ENCODE peak calls at places on chromosomes 11 and 22, in eight cellular contexts. Y is NB4; R is Ammon's horn; I is aorta; S is stimulated activated naive B cell treated with anti-CD40 and anti-IgM and Interleukin-4, amounts not matched to agents 10 μg/mL and 1 μg/mL and 100 μg/mL, for 72 hours; W is PC-9; J is activated naive CD8-positive, alpha-beta T cell treated with anti-CD3 and anti-CD28 coated beads, Interleukin-2, amount 50 U/mL, for 24 hours; Z is head of caudate nucleus. G is an unnamed sample.

GRCh38 chr11:62923634-62924411 is 2.7 kb upstream of the CHRM1 start:
- DNase-seq in Y (no peak), R (peak; percentile 64), I (no peak), S (no peak), W (peak; percentile 54), J (peak; percentile 28), Z (peak; percentile 75), G (no peak)

GRCh38 chr11:43708776-43709175 is 28.2 kb downstream of the HSD17B12 start:
- DNase-seq in Y (no peak), R (no peak), I (no peak), S (no peak), W (no peak), J (no peak), Z (no peak), G (no peak)

GRCh38 chr11:116787786-116788486 is at the start of gene ZPR1:
- DNase-seq in Y (peak; percentile 77), R (peak; percentile 87), I (peak; percentile 91), S (peak; percentile 72), W (peak; percentile 69), J (peak; percentile 89), Z (peak; percentile 88), G (no peak)

GRCh38 chr11:12130180-12130980 is 20.0 kb downstream of the MICAL2 start:
- DNase-seq in Y (no peak), R (no peak), I (no peak), S (no peak), W (no peak), J (no peak), Z (no peak), G (no peak)

GRCh38 chr22:32158712-32159533 is at the start of gene C22orf42:
- DNase-seq in Y (no peak), R (no peak), I (no peak), S (no peak), W (no peak), J (no peak), Z (no peak), G (no peak)

GRCh38 chr22:21972293-21972779 is 10.3 kb downstream of the TOP3B start:
- DNase-seq in Y (peak; percentile 49), R (peak; percentile 38), I (no peak), S (peak; percentile 37), W (no peak), J (peak; percentile 67), Z (peak; percentile 70), G (no peak)

GRCh38 chr22:32991353-32992115 is 66.6 kb downstream of the SYN3 start:
- DNase-seq in Y (no peak), R (no peak), I (no peak), S (no peak), W (peak; percentile 78), J (no peak), Z (no peak), G (peak; percentile 90)

GRCh38 chr11:69834251-69834650 is 15.0 kb upstream of the FGF3 start:
- DNase-seq in Y (no peak), R (no peak), I (no peak), S (no peak), W (no peak), J (no peak), Z (peak; percentile 12), G (no peak)

GRCh38 chr11:44096360-44097188 is 1.1 kb downstream of the EXT2 start:
- DNase-seq in Y (no peak), R (no peak), I (no peak), S (no peak), W (peak; percentile 86), J (peak; percentile 5), Z (no peak), G (no peak)

GRCh38 chr11:12712132-12712531 is 37.9 kb downstream of the TEAD1 start:
- DNase-seq in Y (no peak), R (no peak), I (no peak), S (no peak), W (no peak), J (no peak), Z (no peak), G (no peak)

GRCh38 chr11:45451766-45452440 is 165.8 kb upstream of the SYT13 start:
- DNase-seq in Y (no peak), R (no peak), I (no peak), S (no peak), W (no peak), J (no peak), Z (no peak), G (no peak)

GRCh38 chr11:116793476-116794096 is 1.9 kb upstream of the APOA5 start:
- DNase-seq in Y (peak; percentile 50), R (no peak), I (no peak), S (no peak), W (no peak), J (no peak), Z (no peak), G (no peak)

GRCh38 chr11:8906629-8907028 is 4.4 kb upstream of the AKIP1 start:
- DNase-seq in Y (no peak), R (no peak), I (no peak), S (no peak), W (peak; percentile 91), J (no peak), Z (no peak), G (no peak)

GRCh38 chr11:110345756-110346155 is 49.3 kb upstream of the RDX start:
- DNase-seq in Y (no peak), R (no peak), I (no peak), S (no peak), W (peak; percentile 92), J (no peak), Z (no peak), G (no peak)

GRCh38 chr11:20668844-20669832 is at the start of gene NELL1:
- DNase-seq in Y (no peak), R (peak; percentile 4), I (no peak), S (no peak), W (no peak), J (no peak), Z (no peak), G (no peak)